ENCODE peak calls at places on chromosomes 3 and 15, in ten cellular contexts. C, Y, R, W, A, Z, E, L, M and U are unnamed samples.
A peak's percentile ranks its signal among the peaks of the same experiment; 100 is the strongest.

GRCh38 chr3:189673535-189673934 is 42.3 kb downstream of the TP63 start:
- DNase-seq in C (no peak), Y (no peak), R (no peak), W (no peak), A (no peak), Z (no peak), E (no peak), L (no peak), M (no peak), U (no peak)

GRCh38 chr15:25504307-25504706 is 65.5 kb upstream of the UBE3A start:
- DNase-seq in C (no peak), Y (no peak), R (peak; percentile 33), W (no peak), A (no peak), Z (peak; percentile 31), E (no peak), L (no peak), M (no peak), U (no peak)

GRCh38 chr15:97995192-97995591 is 34.7 kb downstream of the ARRDC4 start:
- DNase-seq in C (no peak), Y (no peak), R (no peak), W (no peak), A (no peak), Z (no peak), E (no peak), L (no peak), M (no peak), U (no peak)

GRCh38 chr3:160213181-160213580 is 12.0 kb upstream of the C3orf80 start:
- DNase-seq in C (no peak), Y (no peak), R (no peak), W (no peak), A (no peak), Z (no peak), E (no peak), L (no peak), M (no peak), U (no peak)

GRCh38 chr3:159102001-159102400 is 300.1 kb downstream of the MFSD1 start:
- DNase-seq in C (no peak), Y (no peak), R (no peak), W (no peak), A (no peak), Z (no peak), E (peak; percentile 36), L (no peak), M (no peak), U (no peak)

GRCh38 chr3:159818399-159818798 is 170.2 kb upstream of the IL12A start:
- DNase-seq in C (no peak), Y (no peak), R (no peak), W (peak; percentile 75), A (no peak), Z (no peak), E (peak; percentile 53), L (no peak), M (no peak), U (no peak)

GRCh38 chr3:142087676-142088075 is 61.7 kb downstream of the TFDP2 start:
- DNase-seq in C (no peak), Y (no peak), R (no peak), W (no peak), A (peak; percentile 2), Z (peak; percentile 31), E (no peak), L (no peak), M (no peak), U (no peak)

GRCh38 chr3:53255360-53255774 is 455 bp downstream of the TKT start:
- DNase-seq in C (no peak), Y (peak; percentile 50), R (no peak), W (no peak), A (no peak), Z (no peak), E (peak; percentile 41), L (no peak), M (peak; percentile 43), U (no peak)

GRCh38 chr3:37241880-37242279 is 67.5 kb upstream of the LRRFIP2 start:
- DNase-seq in C (peak; percentile 91), Y (no peak), R (peak; percentile 5), W (no peak), A (no peak), Z (no peak), E (no peak), L (no peak), M (no peak), U (no peak)